ENCODE peak calls at places on chromosomes 13 and 19, in nine cellular contexts. V, F, N, Q, K, E, A, C and Z are unnamed samples.

GRCh38 chr19:10290876-10291553 is 1.3 kb downstream of the ICAM5 start:
- DNase-seq in V (no peak), F (no peak), N (no peak), Q (no peak), K (peak), E (no peak), A (peak), C (peak), Z (peak)

GRCh38 chr13:59409211-59409610 is 754.5 kb downstream of the DIAPH3 start:
- DNase-seq in V (no peak), F (no peak), N (no peak), Q (peak), K (no peak), E (no peak), A (no peak), C (no peak), Z (no peak)

GRCh38 chr19:13298565-13299481 is 148.6 kb downstream of the IER2 start:
- DNase-seq in V (no peak), F (no peak), N (no peak), Q (no peak), K (no peak), E (no peak), A (no peak), C (no peak), Z (no peak)

GRCh38 chr13:48400820-48401219 is 12.1 kb downstream of the LPAR6 start:
- DNase-seq in V (no peak), F (peak), N (no peak), Q (no peak), K (no peak), E (peak), A (peak), C (peak), Z (no peak)

GRCh38 chr13:112101360-112101930 is 34.5 kb downstream of the SOX1 start:
- DNase-seq in V (peak), F (no peak), N (no peak), Q (no peak), K (no peak), E (no peak), A (no peak), C (no peak), Z (no peak)

GRCh38 chr19:48168689-48169088 is 1.5 kb downstream of the LIG1 start:
- DNase-seq in V (no peak), F (no peak), N (no peak), Q (no peak), K (no peak), E (no peak), A (no peak), C (no peak), Z (no peak)

GRCh38 chr13:104385409-104385808 is 1319.2 kb upstream of the SLC10A2 start:
- DNase-seq in V (no peak), F (peak), N (no peak), Q (no peak), K (no peak), E (no peak), A (no peak), C (no peak), Z (no peak)

GRCh38 chr13:22744688-22745452 is 435.9 kb upstream of the SGCG start:
- DNase-seq in V (no peak), F (peak), N (no peak), Q (no peak), K (no peak), E (no peak), A (no peak), C (no peak), Z (no peak)

GRCh38 chr13:26061947-26062346 is 10.1 kb upstream of the SHISA2 start:
- DNase-seq in V (no peak), F (peak), N (no peak), Q (peak), K (no peak), E (no peak), A (peak), C (no peak), Z (no peak)